ENCODE peak calls at places on chromosome X, in nine cellular contexts. F is CD8-positive, alpha-beta T cell; G is left ventricle myocardium inferior; I is SK-N-SH; P is GM12865; V is AG10803; Q is heart right ventricle; E is choroid plexus epithelial cell; C is right atrium auricular region. O is an unnamed sample.

GRCh38 chrX:149185087-149185486 is 320.0 kb downstream of the IDS start:
- DNase-seq in V (peak), Q (no peak), E (peak), I (no peak), G (no peak), P (no peak), F (no peak), C (no peak), O (no peak)

GRCh38 chrX:48560681-48561080 is 13.6 kb upstream of the RBM3 start:
- DNase-seq in P (no peak), V (no peak), F (no peak), C (no peak), E (no peak), G (no peak), I (no peak), Q (no peak), O (no peak)

GRCh38 chrX:64792598-64793337 is 183.5 kb downstream of the ZC4H2 start:
- DNase-seq in E (no peak), F (no peak), Q (no peak), G (no peak), V (no peak), P (peak), C (no peak), I (no peak), O (no peak)

GRCh38 chrX:104137496-104137895 is 19.3 kb downstream of the SLC25A53 start:
- DNase-seq in Q (no peak), F (no peak), G (no peak), V (peak), P (peak), C (no peak), E (peak), I (no peak), O (no peak)

GRCh38 chrX:18149454-18149853 is 71.2 kb downstream of the BEND2 start:
- DNase-seq in C (no peak), F (no peak), G (no peak), E (no peak), Q (no peak), I (no peak), V (no peak), P (no peak), O (no peak)

GRCh38 chrX:55007633-55008032 is 7.5 kb downstream of the APEX2 start:
- DNase-seq in F (no peak), C (peak), G (no peak), Q (no peak), P (no peak), I (no peak), V (peak), E (peak), O (peak)

GRCh38 chrX:117458243-117458968 is 658.2 kb downstream of the KLHL13 start:
- DNase-seq in C (no peak), E (no peak), V (no peak), Q (no peak), P (no peak), F (no peak), I (no peak), G (no peak), O (no peak)

GRCh38 chrX:43882294-43882681 is at the start of gene MAOB:
- DNase-seq in V (no peak), I (peak), P (no peak), G (peak), Q (peak), C (no peak), E (no peak), F (no peak), O (peak)

GRCh38 chrX:87663421-87663820 is 145.8 kb downstream of the KLHL4 start:
- DNase-seq in I (no peak), G (no peak), Q (no peak), F (no peak), C (no peak), P (no peak), V (no peak), E (no peak), O (no peak)

GRCh38 chrX:29851971-29852605 is 363.3 kb upstream of the MAGEB2 start:
- DNase-seq in F (no peak), Q (no peak), V (no peak), I (no peak), E (no peak), P (no peak), C (no peak), G (no peak), O (no peak)

GRCh38 chrX:53300157-53300556 is 18.8 kb upstream of the IQSEC2 start:
- DNase-seq in V (no peak), I (no peak), F (no peak), E (no peak), Q (no peak), C (no peak), P (no peak), G (no peak), O (no peak)

GRCh38 chrX:30657542-30658238 is 4.5 kb downstream of the GK start:
- DNase-seq in Q (no peak), E (peak), C (no peak), V (peak), P (no peak), I (no peak), G (no peak), F (no peak), O (peak)

GRCh38 chrX:54819201-54819600 is 11.7 kb downstream of the MAGED2 start:
- DNase-seq in P (no peak), F (no peak), E (no peak), V (no peak), G (no peak), Q (no peak), I (no peak), C (no peak), O (peak)

GRCh38 chrX:127578395-127578794 is 473.8 kb downstream of the ACTRT1 start:
- DNase-seq in I (no peak), E (no peak), C (no peak), P (no peak), G (peak), V (no peak), Q (peak), F (no peak), O (no peak)

GRCh38 chrX:43949669-43950068 is 23.5 kb downstream of the NDP start:
- DNase-seq in F (no peak), I (no peak), P (peak), G (peak), Q (peak), V (no peak), C (no peak), E (no peak), O (peak)

GRCh38 chrX:109797311-109797975 is 64.4 kb upstream of the ACSL4 start:
- DNase-seq in Q (no peak), G (no peak), F (no peak), E (no peak), C (no peak), I (peak), V (peak), P (no peak), O (peak)

GRCh38 chrX:1170243-1170642 is 42.2 kb downstream of the CRLF2 start:
- DNase-seq in E (peak), V (no peak), C (no peak), F (no peak), Q (no peak), G (no peak), P (no peak), I (no peak), O (no peak)

GRCh38 chrX:72255445-72255844 is 16.6 kb upstream of the ERCC6L start:
- DNase-seq in E (no peak), C (no peak), P (no peak), Q (no peak), G (no peak), I (no peak), V (no peak), F (no peak), O (no peak)

GRCh38 chrX:8783100-8784098 is 17.8 kb downstream of the FAM9A start:
- DNase-seq in P (peak), F (no peak), C (no peak), Q (no peak), E (peak), G (no peak), I (peak), V (peak), O (peak)

GRCh38 chrX:71623714-71624113 is 5.4 kb upstream of the CXCR3 start:
- DNase-seq in Q (no peak), F (no peak), G (no peak), P (peak), V (no peak), E (no peak), C (no peak), I (no peak), O (peak)

GRCh38 chrX:84320606-84321005 is 132.6 kb upstream of the RPS6KA6 start:
- DNase-seq in Q (no peak), V (peak), P (no peak), C (no peak), I (no peak), G (no peak), E (no peak), F (no peak), O (no peak)

GRCh38 chrX:9821581-9821980 is 35.4 kb downstream of the SHROOM2 start:
- DNase-seq in E (no peak), C (no peak), I (no peak), F (no peak), Q (no peak), G (no peak), V (no peak), P (no peak), O (no peak)

GRCh38 chrX:32448320-32448719 is 763.0 kb downstream of the DMD start:
- DNase-seq in C (no peak), F (no peak), V (no peak), G (no peak), P (peak), E (peak), I (no peak), Q (no peak), O (peak)

GRCh38 chrX:54950730-54951375 is 30.2 kb downstream of the TRO start:
- DNase-seq in F (no peak), P (no peak), Q (no peak), G (no peak), I (no peak), V (no peak), C (no peak), E (no peak), O (no peak)

GRCh38 chrX:22202251-22202650 is 70.5 kb upstream of the CBLL2 start:
- DNase-seq in I (no peak), V (no peak), Q (no peak), E (no peak), C (no peak), F (no peak), P (no peak), G (no peak), O (no peak)

GRCh38 chrX:115894087-115894486 is 276.5 kb upstream of the AGTR2 start:
- DNase-seq in Q (no peak), I (peak), F (no peak), C (peak), G (no peak), E (peak), P (peak), V (no peak), O (peak)

GRCh38 chrX:34873500-34874225 is 68.9 kb upstream of the FAM47B start:
- DNase-seq in P (no peak), E (peak), I (no peak), V (no peak), C (no peak), G (no peak), F (no peak), Q (no peak), O (no peak)

GRCh38 chrX:34810911-34811310 is 131.7 kb upstream of the FAM47B start:
- DNase-seq in Q (no peak), G (no peak), E (no peak), V (no peak), C (no peak), P (no peak), I (no peak), F (no peak), O (no peak)

GRCh38 chrX:96373047-96373355 is 311.6 kb upstream of the DIAPH2 start:
- DNase-seq in G (no peak), V (no peak), C (no peak), P (no peak), Q (no peak), E (no peak), F (no peak), I (no peak), O (no peak)

GRCh38 chrX:1595711-1596060 is 4.3 kb downstream of the AKAP17A start:
- DNase-seq in C (no peak), G (no peak), E (no peak), V (no peak), P (no peak), Q (no peak), I (no peak), F (no peak), O (no peak)

GRCh38 chrX:30781711-30782444 is 107.2 kb downstream of the TAB3 start:
- DNase-seq in F (no peak), V (no peak), C (no peak), E (no peak), P (no peak), Q (no peak), I (no peak), G (no peak), O (no peak)

GRCh38 chrX:1385824-1386223 is 6.1 kb downstream of the SLC25A6 start:
- DNase-seq in F (no peak), V (no peak), P (no peak), G (no peak), C (no peak), I (peak), E (no peak), Q (no peak), O (no peak)

GRCh38 chrX:45697591-45697990 is 496.9 kb upstream of the DIPK2B start:
- DNase-seq in G (no peak), E (peak), V (peak), I (no peak), C (no peak), Q (no peak), F (no peak), P (no peak), O (no peak)

GRCh38 chrX:112832481-112833095 is 8.0 kb downstream of the AMOT start:
- DNase-seq in C (no peak), E (no peak), Q (no peak), P (no peak), F (no peak), G (no peak), I (no peak), V (no peak), O (peak)

GRCh38 chrX:107775734-107776511 is at the start of gene TSC22D3:
- DNase-seq in P (peak), E (peak), G (peak), Q (peak), C (peak), I (peak), F (peak), V (peak), O (peak)

GRCh38 chrX:107776649-107777535 is 641 bp upstream of the NCBP2L start:
- DNase-seq in Q (peak), I (peak), V (peak), C (peak), F (peak), G (peak), P (peak), E (peak), O (peak)

GRCh38 chrX:107775000-107775733 is 420 bp downstream of the TSC22D3 start:
- DNase-seq in Q (no peak), I (no peak), F (no peak), C (no peak), P (no peak), V (no peak), E (no peak), G (no peak), O (peak)

GRCh38 chrX:107780525-107780924 is 3.0 kb downstream of the NCBP2L start:
- DNase-seq in E (no peak), C (no peak), G (no peak), Q (no peak), I (no peak), P (no peak), V (no peak), F (no peak), O (no peak)

GRCh38 chrX:107777536-107777832 is at the start of gene NCBP2L:
- DNase-seq in I (no peak), P (no peak), G (no peak), C (no peak), F (no peak), E (no peak), V (no peak), Q (no peak), O (no peak)
- H3K4me3 ChIP-seq in I (peak), P (peak), G (peak), C (peak), F (peak), E (peak), V (peak), Q (peak), O (no peak)

GRCh38 chrX:68432648-68433047 is 647 bp downstream of the OPHN1 start:
- DNase-seq in V (peak), C (no peak), G (no peak), E (no peak), P (no peak), Q (no peak), F (no peak), I (peak), O (peak)

GRCh38 chrX:68433981-68434299 is 645 bp upstream of the OPHN1 start:
- DNase-seq in C (no peak), P (no peak), Q (no peak), E (no peak), I (no peak), V (no peak), F (no peak), G (no peak), O (no peak)

GRCh38 chrX:68429216-68429615 is 4.1 kb downstream of the OPHN1 start:
- DNase-seq in C (no peak), V (peak), P (no peak), Q (no peak), F (no peak), E (no peak), I (no peak), G (no peak), O (no peak)

GRCh38 chrX:68433155-68433980 is at the start of gene OPHN1:
- DNase-seq in G (peak), I (peak), P (peak), E (peak), F (no peak), V (peak), Q (peak), C (peak), O (peak)

DNA sequence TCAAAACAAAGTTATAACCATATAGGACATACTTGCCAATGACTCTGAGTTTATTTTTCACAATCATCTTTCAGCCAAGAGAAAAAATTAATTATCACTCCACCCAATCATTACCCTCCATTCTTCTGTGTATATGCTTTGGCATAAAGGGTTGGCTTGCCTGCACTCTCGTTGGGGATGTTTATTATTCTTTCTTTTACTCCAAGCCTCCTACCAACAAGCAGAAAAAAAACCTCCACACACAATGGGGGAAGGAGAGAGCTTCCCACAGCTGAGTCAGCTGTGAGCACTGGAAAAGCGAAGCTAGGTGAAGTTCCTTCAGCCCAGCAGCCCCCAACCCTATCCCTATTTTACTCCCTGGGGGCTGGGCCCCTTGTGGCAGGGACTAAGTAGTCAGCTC is 1.5 kb downstream of the OPHN1 start:
- DNase-seq in I (no peak), F (no peak), G (no peak), Q (no peak), P (no peak), E (no peak), V (no peak), C (no peak), O (no peak)
- H3K4me3 ChIP-seq in I (no peak), F (no peak), G (peak), Q (no peak), P (no peak), E (no peak), V (no peak), C (no peak), O (no peak)

GRCh38 chrX:50865311-50865710 is 45.2 kb upstream of the BMP15 start:
- DNase-seq in C (no peak), E (no peak), Q (no peak), F (no peak), V (no peak), G (no peak), I (no peak), P (no peak), O (no peak)
- H3K4me3 ChIP-seq in C (no peak), E (no peak), Q (no peak), F (no peak), V (no peak), G (no peak), I (no peak), P (no peak), O (no peak)

GRCh38 chrX:12979011-12979629 is 4.2 kb downstream of the TMSB4X start:
- DNase-seq in Q (no peak), P (peak), F (no peak), V (peak), C (no peak), G (no peak), E (peak), I (no peak), O (no peak)

GRCh38 chrX:12975999-12976558 is 1.2 kb downstream of the TMSB4X start:
- DNase-seq in I (peak), Q (no peak), F (no peak), C (no peak), V (peak), P (peak), G (peak), E (peak), O (no peak)

GRCh38 chrX:12979630-12980015 is 4.7 kb downstream of the TMSB4X start:
- DNase-seq in C (no peak), F (no peak), V (no peak), E (peak), P (peak), G (no peak), I (no peak), Q (no peak), O (no peak)

GRCh38 chrX:12977761-12978204 is 2.9 kb downstream of the TMSB4X start:
- DNase-seq in P (no peak), C (no peak), E (no peak), V (no peak), F (no peak), I (no peak), G (no peak), Q (no peak), O (no peak)

GRCh38 chrX:12978205-12979010 is 3.5 kb downstream of the TMSB4X start:
- DNase-seq in V (peak), C (peak), P (peak), E (peak), I (no peak), F (peak), Q (peak), G (peak), O (peak)
- H3K4me3 ChIP-seq in V (peak), C (peak), P (peak), E (peak), I (peak), F (peak), Q (peak), G (peak), O (no peak)

DNA sequence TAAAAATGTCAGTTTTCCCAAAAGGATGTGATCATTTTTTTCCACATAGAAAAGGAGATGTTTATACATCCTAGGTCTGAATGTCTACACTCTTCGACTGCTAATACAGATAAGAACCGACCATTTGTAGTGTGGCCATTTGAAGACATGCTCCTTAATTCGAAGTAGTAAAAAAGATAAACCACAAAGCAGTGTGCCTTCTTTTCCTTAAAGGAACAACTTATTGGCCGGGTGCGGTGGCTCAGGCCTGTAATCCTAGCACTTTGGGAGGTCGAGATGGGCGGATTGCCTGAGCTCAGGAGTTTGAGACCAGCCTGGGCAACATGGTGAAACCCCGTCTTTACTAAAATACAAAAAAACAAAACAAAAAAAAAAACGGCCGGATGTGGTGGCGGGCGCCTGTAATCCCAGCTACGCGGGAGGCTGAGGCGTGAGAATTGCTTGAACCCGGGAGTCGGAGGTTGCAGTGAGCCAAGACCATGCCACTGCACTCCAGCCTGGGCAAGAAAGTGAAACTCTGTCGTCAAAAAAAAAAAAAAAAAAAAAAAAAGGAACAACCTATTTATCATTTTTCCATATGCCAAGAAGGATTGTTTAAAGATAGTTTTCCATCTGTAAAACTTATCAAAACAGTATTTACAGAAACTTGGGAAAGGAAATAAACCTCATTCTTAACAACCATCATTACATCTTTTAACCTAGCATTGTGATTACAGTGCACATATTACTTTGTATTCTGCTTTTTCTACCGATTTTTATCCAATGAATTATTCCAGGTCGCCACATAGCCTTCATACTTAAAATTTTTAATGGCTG is 2.6 kb downstream of the INTS6L start:
- DNase-seq in Q (no peak), I (no peak), V (no peak), P (no peak), F (no peak), C (no peak), G (no peak), E (no peak), O (no peak)
- H3K4me3 ChIP-seq in Q (no peak), I (no peak), V (peak), P (peak), F (peak), C (no peak), G (peak), E (no peak), O (no peak)

DNA sequence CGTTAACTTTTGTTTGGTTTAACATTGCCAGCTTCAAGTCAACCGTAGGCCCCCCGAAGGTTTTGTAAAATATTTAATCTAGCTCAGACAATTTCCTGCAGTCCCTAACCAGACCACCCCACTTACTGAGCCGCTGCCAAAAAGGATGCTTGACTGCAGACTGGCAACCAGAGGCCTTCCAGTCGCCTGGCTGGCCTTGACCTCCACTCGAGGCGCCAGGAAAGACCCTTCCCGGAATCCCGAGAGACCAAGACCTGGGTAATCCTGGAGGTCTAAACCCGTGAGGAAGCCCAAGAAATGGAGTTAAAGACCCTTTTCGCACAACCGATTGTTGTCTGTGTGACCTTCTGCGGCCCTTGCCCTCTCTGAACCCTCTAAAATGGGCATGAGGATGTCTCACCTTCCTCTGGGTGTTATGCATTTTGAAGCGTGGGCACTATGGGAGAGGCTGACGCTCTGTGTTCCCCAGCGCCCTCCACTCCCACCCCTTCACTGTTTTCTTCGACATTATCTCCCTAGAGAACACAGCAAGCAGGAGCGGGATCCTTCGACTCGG is 86.2 kb downstream of the BCOR start:
- DNase-seq in V (no peak), E (no peak), F (no peak), G (no peak), C (no peak), P (no peak), Q (no peak), I (peak), O (no peak)
- H3K4me3 ChIP-seq in V (no peak), E (no peak), F (no peak), G (peak), C (no peak), P (no peak), Q (no peak), I (no peak), O (no peak)